ENCODE peak calls at places on chromosomes 5 and 9, in four cellular contexts. H is stimulated activated CD4-positive, alpha-beta T cell treated with anti-CD3 and anti-CD28 coated beads, Interleukin-15, amount 100 ng/mL, for 1 hour; U is cardiac fibroblast; M is activated T-helper 1 cell treated with Interleukin-2 at 50 U/mL for 16 hours. X is an unnamed sample.

GRCh38 chr5:55159763-55160492 is at the start of gene GPX8:
- DNase-seq in H (no peak), U (peak), M (no peak), X (no peak)

GRCh38 chr5:119355636-119356383 is at the start of gene TNFAIP8:
- DNase-seq in H (peak), U (peak), M (no peak), X (peak)

GRCh38 chr5:30581198-30581925 is 612.1 kb upstream of the CDH6 start:
- DNase-seq in H (no peak), U (no peak), M (no peak), X (no peak)

GRCh38 chr5:173926359-173926758 is 38.2 kb downstream of the CPEB4 start:
- DNase-seq in H (no peak), U (peak), M (no peak), X (no peak)

GRCh38 chr5:68194405-68194804 is 21.2 kb upstream of the PIK3R1 start:
- DNase-seq in H (no peak), U (peak), M (no peak), X (no peak)

GRCh38 chr9:91157891-91158660 is 203.6 kb downstream of the AUH start:
- DNase-seq in H (no peak), U (no peak), M (no peak), X (peak)

GRCh38 chr5:161167001-161167765 is 315.2 kb upstream of the ATP10B start:
- DNase-seq in H (no peak), U (no peak), M (no peak), X (no peak)

GRCh38 chr5:149372041-149372805 is 6.9 kb downstream of the IL17B start:
- DNase-seq in H (no peak), U (no peak), M (no peak), X (no peak)

GRCh38 chr5:86881493-86882090 is 263.9 kb downstream of the COX7C start:
- DNase-seq in H (no peak), U (peak), M (no peak), X (no peak)

GRCh38 chr9:127915801-127916664 is 808 bp downstream of the ST6GALNAC4 start:
- DNase-seq in H (no peak), U (no peak), M (no peak), X (peak)

GRCh38 chr9:129331772-129332512 is 153.9 kb upstream of the IER5L start:
- DNase-seq in H (no peak), U (peak), M (no peak), X (no peak)

GRCh38 chr5:84861306-84861705 is 476.6 kb upstream of the EDIL3 start:
- DNase-seq in H (no peak), U (peak), M (no peak), X (no peak)

GRCh38 chr5:135553688-135554462 is 18.1 kb upstream of the NEUROG1 start:
- DNase-seq in H (no peak), U (peak), M (no peak), X (no peak)

GRCh38 chr5:32217886-32218396 is 43.8 kb upstream of the GOLPH3 start:
- DNase-seq in H (no peak), U (peak), M (no peak), X (no peak)